ENCODE peak calls at places on chromosomes 7 and 10, in seven cellular contexts. One of them, this sample, is unnamed.

GRCh38 chr7:46108272-46108671 is 187.2 kb upstream of the IGFBP3 start:
- DNase-seq in GM12878: no peak
- DNase-seq in H1: no peak
- DNase-seq in A549: no peak
- DNase-seq in K562: no peak
- DNase-seq in HCT116: no peak
- DNase-seq in SK-N-SH: no peak
- DNase-seq in this sample: no peak

GRCh38 chr7:78224923-78225322 is 426.4 kb downstream of the PHTF2 start:
- DNase-seq in GM12878: no peak
- DNase-seq in H1: no peak
- DNase-seq in A549: no peak
- DNase-seq in K562: no peak
- DNase-seq in HCT116: no peak
- DNase-seq in SK-N-SH: no peak
- DNase-seq in this sample: no peak

GRCh38 chr7:3867847-3868246 is 566.8 kb downstream of the SDK1 start:
- DNase-seq in GM12878: no peak
- DNase-seq in H1: no peak
- DNase-seq in A549: no peak
- DNase-seq in K562: no peak
- DNase-seq in HCT116: no peak
- DNase-seq in SK-N-SH: no peak
- DNase-seq in this sample: no peak

GRCh38 chr10:77857272-77857671 is 69.3 kb downstream of the DLG5 start:
- DNase-seq in GM12878: no peak
- DNase-seq in H1: no peak
- DNase-seq in A549: no peak
- DNase-seq in K562: no peak
- DNase-seq in HCT116: no peak
- DNase-seq in SK-N-SH: no peak
- DNase-seq in this sample: no peak

GRCh38 chr10:526651-527312 is 162.7 kb downstream of the DIP2C start:
- DNase-seq in GM12878: no peak
- DNase-seq in H1: no peak
- DNase-seq in A549: no peak
- DNase-seq in K562: peak
- DNase-seq in HCT116: no peak
- DNase-seq in SK-N-SH: no peak
- DNase-seq in this sample: no peak

GRCh38 chr7:123966936-123967335 is 41.9 kb downstream of the SPAM1 start:
- DNase-seq in GM12878: no peak
- DNase-seq in H1: no peak
- DNase-seq in A549: no peak
- DNase-seq in K562: no peak
- DNase-seq in HCT116: no peak
- DNase-seq in SK-N-SH: no peak
- DNase-seq in this sample: peak

GRCh38 chr10:43252785-43253341 is 14.0 kb downstream of the RASGEF1A start:
- DNase-seq in GM12878: no peak
- DNase-seq in H1: no peak
- DNase-seq in A549: no peak
- DNase-seq in K562: no peak
- DNase-seq in HCT116: no peak
- DNase-seq in SK-N-SH: peak
- DNase-seq in this sample: no peak

GRCh38 chr7:151764056-151764920 is 112.6 kb downstream of the PRKAG2 start:
- DNase-seq in GM12878: no peak
- DNase-seq in H1: no peak
- DNase-seq in A549: no peak
- DNase-seq in K562: no peak
- DNase-seq in HCT116: no peak
- DNase-seq in SK-N-SH: no peak
- DNase-seq in this sample: no peak

GRCh38 chr7:30028749-30029635 is 780 bp downstream of the PLEKHA8 start:
- DNase-seq in GM12878: no peak
- DNase-seq in H1: no peak
- DNase-seq in A549: peak
- DNase-seq in K562: peak
- DNase-seq in HCT116: peak
- DNase-seq in SK-N-SH: no peak
- DNase-seq in this sample: peak

GRCh38 chr10:132096223-132096622 is 30.5 kb downstream of the JAKMIP3 start:
- DNase-seq in GM12878: no peak
- DNase-seq in H1: no peak
- DNase-seq in A549: peak
- DNase-seq in K562: no peak
- DNase-seq in HCT116: peak
- DNase-seq in SK-N-SH: no peak
- DNase-seq in this sample: no peak

GRCh38 chr10:21318768-21319167 is 206.7 kb downstream of the SKIDA1 start:
- DNase-seq in GM12878: no peak
- DNase-seq in H1: no peak
- DNase-seq in A549: no peak
- DNase-seq in K562: no peak
- DNase-seq in HCT116: no peak
- DNase-seq in SK-N-SH: peak
- DNase-seq in this sample: no peak

GRCh38 chr10:3619276-3619675 is 165.7 kb downstream of the KLF6 start:
- DNase-seq in GM12878: no peak
- DNase-seq in H1: no peak
- DNase-seq in A549: no peak
- DNase-seq in K562: no peak
- DNase-seq in HCT116: no peak
- DNase-seq in SK-N-SH: no peak
- DNase-seq in this sample: no peak

GRCh38 chr7:74380720-74381119 is 73.0 kb upstream of the GTF2IRD1 start:
- DNase-seq in GM12878: no peak
- DNase-seq in H1: no peak
- DNase-seq in A549: no peak
- DNase-seq in K562: no peak
- DNase-seq in HCT116: no peak
- DNase-seq in SK-N-SH: no peak
- DNase-seq in this sample: no peak

GRCh38 chr7:699260-700170 is 27.0 kb upstream of the DNAAF5 start:
- DNase-seq in GM12878: no peak
- DNase-seq in H1: no peak
- DNase-seq in A549: no peak
- DNase-seq in K562: no peak
- DNase-seq in HCT116: no peak
- DNase-seq in SK-N-SH: no peak
- DNase-seq in this sample: peak

GRCh38 chr10:111076191-111076681 is 593 bp upstream of the ADRA2A start:
- DNase-seq in GM12878: no peak
- DNase-seq in H1: peak
- DNase-seq in A549: peak
- DNase-seq in K562: peak
- DNase-seq in HCT116: peak
- DNase-seq in SK-N-SH: peak
- DNase-seq in this sample: peak

GRCh38 chr10:93123766-93124165 is 50.1 kb downstream of the CYP26A1 start:
- DNase-seq in GM12878: no peak
- DNase-seq in H1: no peak
- DNase-seq in A549: no peak
- DNase-seq in K562: no peak
- DNase-seq in HCT116: no peak
- DNase-seq in SK-N-SH: no peak
- DNase-seq in this sample: no peak

GRCh38 chr7:6536899-6537298 is 14.4 kb downstream of the GRID2IP start:
- DNase-seq in GM12878: no peak
- DNase-seq in H1: peak
- DNase-seq in A549: no peak
- DNase-seq in K562: peak
- DNase-seq in HCT116: no peak
- DNase-seq in SK-N-SH: peak
- DNase-seq in this sample: no peak
- TF ChIP-seq MAX in GM12878: no peak
- TF ChIP-seq MAX in H1: no peak
- TF ChIP-seq MAX in A549: no peak
- TF ChIP-seq MAX in K562: no peak
- TF ChIP-seq MAX in HCT116: no peak
- TF ChIP-seq MAX in SK-N-SH: no peak
- TF ChIP-seq MAX in this sample: no peak

GRCh38 chr10:17784701-17785100 is 24.4 kb upstream of the MRC1 start:
- DNase-seq in GM12878: no peak
- DNase-seq in H1: no peak
- DNase-seq in A549: no peak
- DNase-seq in K562: no peak
- DNase-seq in HCT116: no peak
- DNase-seq in SK-N-SH: no peak
- DNase-seq in this sample: peak

GRCh38 chr10:17785276-17785935 is 23.7 kb upstream of the MRC1 start:
- DNase-seq in GM12878: no peak
- DNase-seq in H1: no peak
- DNase-seq in A549: no peak
- DNase-seq in K562: no peak
- DNase-seq in HCT116: no peak
- DNase-seq in SK-N-SH: no peak
- DNase-seq in this sample: no peak

GRCh38 chr10:17782921-17783665 is 26.1 kb upstream of the MRC1 start:
- DNase-seq in GM12878: no peak
- DNase-seq in H1: no peak
- DNase-seq in A549: peak
- DNase-seq in K562: no peak
- DNase-seq in HCT116: no peak
- DNase-seq in SK-N-SH: no peak
- DNase-seq in this sample: peak

GRCh38 chr10:17781856-17782255 is 27.3 kb upstream of the MRC1 start:
- DNase-seq in GM12878: no peak
- DNase-seq in H1: no peak
- DNase-seq in A549: peak
- DNase-seq in K562: no peak
- DNase-seq in HCT116: no peak
- DNase-seq in SK-N-SH: no peak
- DNase-seq in this sample: no peak

DNA sequence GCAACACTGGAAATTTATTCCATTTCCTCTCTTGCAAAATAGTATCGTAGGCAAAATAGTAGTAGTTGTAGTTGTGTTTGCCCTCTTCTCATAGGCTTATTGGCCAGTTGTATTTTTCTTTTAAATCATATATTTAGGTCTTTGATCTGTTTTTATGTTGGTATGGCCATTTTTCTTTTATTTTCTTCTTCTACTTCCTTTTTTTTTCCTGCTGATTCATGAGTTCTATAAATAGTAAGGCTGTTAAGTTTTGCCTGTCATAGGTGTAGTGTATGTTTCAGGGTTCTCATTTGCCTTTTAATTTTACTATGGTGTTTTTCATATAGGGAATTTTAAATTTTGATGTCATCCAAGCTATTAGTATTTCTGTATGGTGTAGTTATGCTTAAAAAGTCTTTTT is 25.4 kb upstream of the MRC1 start:
- DNase-seq in GM12878: no peak
- DNase-seq in H1: no peak
- DNase-seq in A549: no peak
- DNase-seq in K562: no peak
- DNase-seq in HCT116: no peak
- DNase-seq in SK-N-SH: no peak
- DNase-seq in this sample: no peak
- H3K27ac ChIP-seq in GM12878: no peak
- H3K27ac ChIP-seq in H1: no peak
- H3K27ac ChIP-seq in A549: peak
- H3K27ac ChIP-seq in K562: peak
- H3K27ac ChIP-seq in HCT116: no peak
- H3K27ac ChIP-seq in SK-N-SH: peak
- H3K27ac ChIP-seq in this sample: peak

GRCh38 chr7:43589728-43590127 is 6.8 kb downstream of the STK17A start:
- DNase-seq in GM12878: no peak
- DNase-seq in H1: no peak
- DNase-seq in A549: no peak
- DNase-seq in K562: no peak
- DNase-seq in HCT116: no peak
- DNase-seq in SK-N-SH: no peak
- DNase-seq in this sample: no peak

GRCh38 chr7:43586251-43586900 is 3.5 kb downstream of the STK17A start:
- DNase-seq in GM12878: no peak
- DNase-seq in H1: no peak
- DNase-seq in A549: peak
- DNase-seq in K562: no peak
- DNase-seq in HCT116: no peak
- DNase-seq in SK-N-SH: no peak
- DNase-seq in this sample: peak

GRCh38 chr7:43589133-43589478 is 6.2 kb downstream of the STK17A start:
- DNase-seq in GM12878: no peak
- DNase-seq in H1: no peak
- DNase-seq in A549: no peak
- DNase-seq in K562: no peak
- DNase-seq in HCT116: no peak
- DNase-seq in SK-N-SH: no peak
- DNase-seq in this sample: no peak

GRCh38 chr7:43590862-43591550 is 8.1 kb downstream of the STK17A start:
- DNase-seq in GM12878: peak
- DNase-seq in H1: no peak
- DNase-seq in A549: no peak
- DNase-seq in K562: no peak
- DNase-seq in HCT116: no peak
- DNase-seq in SK-N-SH: no peak
- DNase-seq in this sample: no peak

DNA sequence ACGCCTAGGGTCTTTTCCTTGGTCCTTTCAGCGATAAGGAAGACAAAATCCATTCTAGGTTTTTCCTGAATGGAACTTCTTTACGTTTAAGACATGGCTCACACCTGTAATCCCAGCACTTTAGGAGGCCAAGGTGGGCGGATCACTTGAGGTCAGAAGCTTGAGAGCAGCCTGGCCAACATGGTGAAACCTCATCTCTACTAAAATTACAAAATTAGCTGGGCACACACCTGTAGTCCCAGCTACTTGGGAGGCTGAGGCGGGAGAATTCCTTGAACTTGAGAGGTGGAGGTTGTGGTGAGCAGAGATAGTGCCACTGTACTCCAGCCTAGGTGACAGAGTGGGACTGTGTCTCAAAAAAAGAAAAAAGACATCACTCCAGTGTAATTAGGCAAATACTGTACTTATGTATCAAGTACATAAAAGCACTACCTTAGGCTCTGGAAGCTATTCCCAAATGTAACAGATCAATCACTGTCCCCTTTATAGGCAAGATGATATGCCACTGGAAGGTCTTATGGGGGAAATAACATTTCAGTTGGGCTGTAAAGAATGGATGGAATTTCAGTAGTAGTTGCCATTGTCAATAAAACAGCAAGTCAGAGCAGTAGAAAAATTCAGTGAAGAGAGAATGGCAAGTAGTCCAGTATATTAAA is 5.7 kb downstream of the STK17A start:
- DNase-seq in GM12878: no peak
- DNase-seq in H1: no peak
- DNase-seq in A549: no peak
- DNase-seq in K562: no peak
- DNase-seq in HCT116: no peak
- DNase-seq in SK-N-SH: no peak
- DNase-seq in this sample: no peak
- H3K4me3 ChIP-seq in GM12878: peak
- H3K4me3 ChIP-seq in H1: no peak
- H3K4me3 ChIP-seq in A549: no peak
- H3K4me3 ChIP-seq in K562: no peak
- H3K4me3 ChIP-seq in HCT116: no peak
- H3K4me3 ChIP-seq in SK-N-SH: no peak
- H3K4me3 ChIP-seq in this sample: no peak

GRCh38 chr7:45031829-45032228 is 31.8 kb downstream of the CCM2 start:
- DNase-seq in GM12878: no peak
- DNase-seq in H1: no peak
- DNase-seq in A549: no peak
- DNase-seq in K562: no peak
- DNase-seq in HCT116: no peak
- DNase-seq in SK-N-SH: no peak
- DNase-seq in this sample: no peak
- TF ChIP-seq MAX in GM12878: no peak
- TF ChIP-seq MAX in H1: no peak
- TF ChIP-seq MAX in A549: no peak
- TF ChIP-seq MAX in K562: no peak
- TF ChIP-seq MAX in HCT116: no peak
- TF ChIP-seq MAX in SK-N-SH: no peak
- TF ChIP-seq MAX in this sample: no peak

GRCh38 chr7:65750511-65751344 is 122.1 kb upstream of the VKORC1L1 start:
- DNase-seq in GM12878: peak
- DNase-seq in H1: peak
- DNase-seq in A549: peak
- DNase-seq in K562: peak
- DNase-seq in HCT116: peak
- DNase-seq in SK-N-SH: peak
- DNase-seq in this sample: peak
- H3K27ac ChIP-seq in GM12878: peak
- H3K27ac ChIP-seq in H1: peak
- H3K27ac ChIP-seq in A549: peak
- H3K27ac ChIP-seq in K562: peak
- H3K27ac ChIP-seq in HCT116: peak
- H3K27ac ChIP-seq in SK-N-SH: peak
- H3K27ac ChIP-seq in this sample: peak